ENCODE peak calls at places on chromosomes 6 and 20, in eight cellular contexts. H is SK-N-SH, L is PC-3, R is PC-9, I is HCT116, T is OCI-LY7, F is GM23248, K is hepatocyte. S is an unnamed sample. For H3K9me2, the result is how much of the 10 kb centered on the place peaks cover.

GRCh38 chr6:34110610-34111009 is 35.3 kb downstream of the GRM4 start:
- DNase-seq in H (no peak), I (no peak), F (no peak), L (no peak), K (no peak), T (no peak), R (no peak), S (no peak)

GRCh38 chr6:166542580-166542912 is 43.9 kb downstream of the RAMACL start:
- DNase-seq in T (no peak), K (no peak), I (no peak), R (peak), L (peak), F (no peak), H (no peak), S (peak)

GRCh38 chr6:92495246-92495645 is 924.1 kb downstream of the EPHA7 start:
- DNase-seq in H (no peak), R (no peak), K (no peak), F (no peak), L (no peak), I (no peak), T (no peak), S (no peak)

GRCh38 chr6:21381336-21381963 is 212.1 kb upstream of the SOX4 start:
- DNase-seq in L (peak), F (no peak), K (peak), I (no peak), R (peak), H (no peak), T (no peak), S (no peak)

GRCh38 chr6:39137235-39137634 is 22.2 kb upstream of the SAYSD1 start:
- DNase-seq in T (peak), L (peak), I (no peak), K (peak), R (peak), H (no peak), F (peak), S (peak)

GRCh38 chr6:56334937-56335336 is 87.6 kb upstream of the COL21A1 start:
- DNase-seq in K (no peak), L (peak), T (no peak), I (no peak), H (no peak), F (peak), R (no peak), S (no peak)

GRCh38 chr6:144613859-144614258 is 328.7 kb downstream of the UTRN start:
- DNase-seq in K (no peak), H (no peak), R (no peak), I (peak), F (peak), L (peak), T (no peak), S (no peak)

GRCh38 chr20:2172305-2173175 is 70.9 kb downstream of the STK35 start:
- DNase-seq in T (peak), K (peak), I (peak), L (peak), F (peak), R (peak), H (peak), S (peak)

GRCh38 chr20:49412953-49413352 is 69.5 kb downstream of the KCNB1 start:
- DNase-seq in L (no peak), K (no peak), T (no peak), I (no peak), F (no peak), H (no peak), R (no peak), S (no peak)

GRCh38 chr6:168699631-168700315 is 258.8 kb downstream of the SMOC2 start:
- DNase-seq in F (no peak), K (peak), H (peak), L (no peak), I (no peak), T (no peak), R (no peak), S (no peak)

GRCh38 chr20:48606841-48607543 is 220.8 kb downstream of the PREX1 start:
- DNase-seq in R (no peak), H (no peak), L (no peak), I (no peak), K (no peak), F (no peak), T (no peak), S (no peak)

GRCh38 chr6:154070657-154071056 is 31.6 kb downstream of the OPRM1 start:
- DNase-seq in R (no peak), L (peak), I (no peak), K (no peak), T (no peak), F (no peak), H (no peak), S (no peak)

GRCh38 chr20:58069207-58069606 is 159.2 kb downstream of the ANKRD60 start:
- DNase-seq in H (no peak), R (no peak), K (no peak), T (no peak), L (no peak), F (no peak), I (no peak), S (no peak)

GRCh38 chr6:101516553-101516952 is 123.0 kb downstream of the GRIK2 start:
- DNase-seq in H (no peak), T (no peak), L (no peak), F (no peak), R (no peak), I (no peak), K (no peak), S (no peak)

GRCh38 chr6:13407709-13408695 is 79.4 kb downstream of the GFOD1 start:
- DNase-seq in I (no peak), F (peak), L (peak), H (no peak), R (peak), K (no peak), T (no peak), S (no peak)

GRCh38 chr6:28351087-28351486 is 1.3 kb downstream of the ZKSCAN3 start:
- DNase-seq in K (peak), T (no peak), I (no peak), H (no peak), F (no peak), R (no peak), L (no peak), S (no peak)

GRCh38 chr6:142028527-142028926 is 104.2 kb upstream of the GJE1 start:
- DNase-seq in H (no peak), I (no peak), R (no peak), K (no peak), L (no peak), F (no peak), T (no peak), S (no peak)

GRCh38 chr20:58024241-58024721 is 204.2 kb downstream of the ANKRD60 start:
- DNase-seq in F (no peak), R (no peak), T (no peak), H (no peak), L (no peak), I (no peak), K (no peak), S (no peak)

GRCh38 chr6:159837511-159837910 is 37.4 kb downstream of the PNLDC1 start:
- DNase-seq in R (no peak), L (no peak), T (no peak), I (no peak), F (no peak), H (no peak), K (no peak), S (no peak)

GRCh38 chr6:42735976-42736375 is 9.9 kb downstream of the TBCC start:
- DNase-seq in T (no peak), K (no peak), R (no peak), F (no peak), I (no peak), H (no peak), L (no peak), S (no peak)

GRCh38 chr6:99467509-99468106 is 42.5 kb upstream of the PNISR start:
- DNase-seq in I (no peak), R (no peak), K (peak), T (peak), F (peak), H (peak), L (peak), S (peak)

GRCh38 chr6:126143650-126144260 is 157.4 kb downstream of the TRMT11 start:
- DNase-seq in T (no peak), L (no peak), H (no peak), F (no peak), I (no peak), K (no peak), R (no peak), S (no peak)

GRCh38 chr6:149140137-149140909 is 177.2 kb upstream of the TAB2 start:
- DNase-seq in I (no peak), T (no peak), R (no peak), H (no peak), K (no peak), F (no peak), L (no peak), S (no peak)

GRCh38 chr6:119856136-119856535 is 506.6 kb upstream of the MAN1A1 start:
- DNase-seq in H (no peak), F (no peak), L (peak), R (peak), K (no peak), I (no peak), T (peak), S (no peak)

GRCh38 chr6:133240511-133241087 is 558 bp upstream of the EYA4 start:
- DNase-seq in F (no peak), I (no peak), L (peak), K (peak), R (peak), T (no peak), H (peak), S (peak)

GRCh38 chr20:34881689-34882088 is 5.3 kb downstream of the ACSS2 start:
- DNase-seq in T (no peak), F (no peak), H (no peak), K (no peak), L (no peak), I (no peak), R (no peak), S (no peak)

GRCh38 chr6:46352541-46353267 is 138.5 kb downstream of the RCAN2 start:
- DNase-seq in R (no peak), F (no peak), L (peak), T (no peak), H (no peak), K (no peak), I (no peak), S (peak)

GRCh38 chr20:1935696-1936366 is 40.6 kb downstream of the SIRPA start:
- DNase-seq in I (no peak), L (no peak), K (peak), F (peak), T (no peak), H (peak), R (no peak), S (no peak)

GRCh38 chr6:79188885-79189505 is 45.5 kb downstream of the HMGN3 start:
- DNase-seq in R (no peak), H (no peak), T (no peak), I (no peak), K (no peak), F (peak), L (no peak), S (peak)

GRCh38 chr20:51486197-51487005 is 56.1 kb downstream of the NFATC2 start:
- DNase-seq in F (peak), H (no peak), K (no peak), I (no peak), R (no peak), T (no peak), L (peak), S (no peak)

GRCh38 chr6:142184332-142184731 is 37.3 kb downstream of the VTA1 start:
- DNase-seq in F (no peak), L (peak), R (no peak), T (no peak), K (no peak), H (no peak), I (no peak), S (no peak)

GRCh38 chr6:40962241-40962640 is 76.8 kb downstream of the UNC5CL start:
- DNase-seq in F (peak), K (no peak), R (peak), L (peak), I (peak), T (no peak), H (no peak), S (no peak)

GRCh38 chr20:39897058-39897457 is 792.0 kb downstream of the MAFB start:
- DNase-seq in L (no peak), F (peak), I (no peak), K (no peak), T (no peak), R (no peak), H (no peak), S (no peak)

GRCh38 chr6:41072836-41073202 is at the start of gene NFYA:
- DNase-seq in T (no peak), L (no peak), R (no peak), K (no peak), F (no peak), H (peak), I (no peak), S (peak)

GRCh38 chr20:2261105-2261504 is 34.7 kb upstream of the TGM3 start:
- DNase-seq in F (peak), K (no peak), I (no peak), H (no peak), L (peak), T (no peak), R (no peak), S (no peak)

GRCh38 chr6:89278956-89279355 is 36.1 kb downstream of the GABRR2 start:
- DNase-seq in I (no peak), R (no peak), L (no peak), T (no peak), H (no peak), K (no peak), F (no peak), S (no peak)

GRCh38 chr20:9838378-9839295 is at the start of gene PAK5:
- DNase-seq in F (peak), L (no peak), R (no peak), H (peak), K (peak), I (peak), T (no peak), S (peak)

GRCh38 chr20:23407770-23408467 is 13.4 kb downstream of the NAPB start:
- DNase-seq in H (no peak), K (no peak), T (no peak), R (no peak), F (no peak), L (no peak), I (no peak), S (no peak)

GRCh38 chr20:40603057-40603651 is 85.9 kb downstream of the MAFB start:
- DNase-seq in T (no peak), H (no peak), I (no peak), F (no peak), K (no peak), L (no peak), R (no peak), S (no peak)

GRCh38 chr6:26653007-26653406 is 6.5 kb downstream of the ZNF322 start:
- DNase-seq in F (no peak), T (no peak), R (no peak), K (no peak), I (no peak), L (no peak), H (no peak), S (no peak)
- H3K9me2 ChIP-seq in F (under half), T (under half), R (under half), K (under half), I (under half), L (under half), H (under half), S (under half)

DNA sequence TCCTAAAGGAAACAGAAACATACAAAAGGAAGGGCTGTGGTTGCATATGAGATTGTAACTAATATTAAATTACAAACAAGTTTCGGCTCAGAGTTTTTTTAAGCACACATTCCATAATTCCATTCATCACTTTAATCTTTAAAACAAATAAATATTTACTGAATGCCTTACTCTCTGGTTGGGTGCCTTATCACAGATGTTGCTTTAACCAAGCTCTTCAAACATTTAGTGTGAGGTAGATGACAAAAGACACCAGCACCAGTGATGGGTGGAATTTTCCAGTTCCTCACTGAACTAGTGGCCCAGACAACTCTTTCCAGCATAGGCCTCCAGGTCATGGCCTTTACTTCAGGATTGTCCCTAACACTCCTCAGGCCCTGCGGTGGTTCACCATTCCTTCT is 58.7 kb downstream of the ARHGAP18 start:
- DNase-seq in R (peak), L (no peak), K (no peak), F (no peak), I (no peak), H (no peak), T (no peak), S (no peak)
- H3K9me2 ChIP-seq in R (under half), L (under half), K (under half), F (under half), I (under half), H (under half), T (under half), S (under half)

GRCh38 chr20:4613718-4614620 is 107.7 kb upstream of the PRND start:
- DNase-seq in F (peak), I (peak), K (no peak), H (no peak), T (peak), L (peak), R (peak), S (peak)
- H3K9me2 ChIP-seq in F (under half), I (under half), K (under half), H (under half), T (under half), L (under half), R (under half), S (under half)

DNA sequence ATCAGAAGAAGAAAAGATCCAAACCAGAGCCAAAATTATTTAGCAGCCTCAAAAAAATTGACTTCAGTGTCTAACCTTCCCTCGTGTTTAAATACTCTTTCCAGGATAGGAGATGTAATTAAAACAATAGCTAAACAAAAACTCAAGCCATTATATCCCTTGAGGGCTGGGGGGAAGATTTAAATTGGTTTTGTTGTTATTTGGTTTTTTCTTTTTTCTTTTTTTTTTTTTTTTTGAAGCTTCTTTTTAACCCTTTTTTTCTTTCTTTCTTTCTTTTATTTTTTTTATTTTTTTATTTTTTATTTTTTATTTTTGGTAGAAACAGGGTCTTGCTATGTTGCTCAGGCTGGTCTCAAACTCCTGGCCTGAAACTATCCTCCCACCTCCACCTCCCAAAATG is 269.0 kb downstream of the KHDC1L start:
- DNase-seq in K (no peak), T (no peak), F (no peak), H (no peak), I (no peak), R (no peak), L (no peak), S (no peak)
- H3K9me2 ChIP-seq in K (under half), T (under half), F (under half), H (under half), I (under half), R (under half), L (under half), S (under half)

GRCh38 chr6:135183532-135184440 is 2.7 kb downstream of the MYB start:
- DNase-seq in T (peak), H (peak), I (peak), F (peak), R (peak), K (peak), L (peak), S (peak)
- H3K9me2 ChIP-seq in T (under half), H (under half), I (under half), F (under half), R (under half), K (under half), L (under half), S (under half)

DNA sequence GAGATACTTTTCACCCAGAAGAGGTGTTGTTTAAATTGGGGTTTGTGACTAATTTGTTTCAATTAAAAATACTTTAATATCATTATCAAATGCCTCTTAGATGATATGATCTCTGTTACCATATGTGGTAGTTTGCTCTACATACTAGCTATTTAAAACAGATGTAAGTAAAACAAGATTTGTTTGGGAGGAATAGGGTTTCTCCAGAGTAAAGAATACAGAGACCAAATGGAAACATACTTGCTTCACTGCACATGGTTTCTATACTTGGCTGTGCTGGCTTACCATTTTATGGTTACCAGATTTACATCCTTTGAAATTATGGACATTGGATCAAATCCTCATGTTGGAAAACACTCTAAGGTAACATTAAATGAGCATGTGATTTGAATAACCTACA is 588.3 kb downstream of the CD109 start:
- DNase-seq in T (no peak), H (no peak), I (no peak), R (no peak), L (no peak), K (no peak), F (no peak), S (no peak)
- H3K9me2 ChIP-seq in T (under half), H (under half), I (under half), R (under half), L (under half), K (under half), F (under half), S (under half)

GRCh38 chr20:15375836-15376235 is 1038.4 kb upstream of the FLRT3 start:
- DNase-seq in I (no peak), F (no peak), R (no peak), K (no peak), H (no peak), T (no peak), L (no peak), S (no peak)

GRCh38 chr20:15364781-15365180 is 1027.4 kb upstream of the FLRT3 start:
- DNase-seq in T (no peak), H (no peak), R (no peak), K (no peak), L (no peak), I (no peak), F (peak), S (no peak)

DNA sequence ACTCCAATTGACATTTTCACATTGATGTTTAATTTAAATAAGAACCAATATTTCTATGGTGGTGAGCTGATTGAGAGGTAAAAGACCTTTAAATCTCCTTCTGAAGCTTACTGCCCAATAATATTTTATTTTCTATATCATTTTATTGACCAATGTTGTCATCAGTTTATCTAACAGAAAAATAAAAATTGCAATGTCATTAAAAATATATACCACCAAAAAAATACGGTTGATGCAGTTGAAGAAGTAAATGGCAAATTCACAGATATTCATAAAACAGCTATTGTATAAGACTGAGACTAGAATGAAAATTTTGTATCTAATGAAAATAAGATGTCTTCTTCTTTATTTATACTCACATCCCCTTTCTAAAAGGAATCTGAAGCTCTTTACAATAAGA is 1033.0 kb upstream of the FLRT3 start:
- DNase-seq in T (no peak), I (no peak), H (no peak), F (no peak), L (no peak), K (no peak), R (no peak), S (no peak)
- H3K9me2 ChIP-seq in T (under half), I (under half), H (under half), F (under half), L (under half), K (under half), R (under half), S (under half)

DNA sequence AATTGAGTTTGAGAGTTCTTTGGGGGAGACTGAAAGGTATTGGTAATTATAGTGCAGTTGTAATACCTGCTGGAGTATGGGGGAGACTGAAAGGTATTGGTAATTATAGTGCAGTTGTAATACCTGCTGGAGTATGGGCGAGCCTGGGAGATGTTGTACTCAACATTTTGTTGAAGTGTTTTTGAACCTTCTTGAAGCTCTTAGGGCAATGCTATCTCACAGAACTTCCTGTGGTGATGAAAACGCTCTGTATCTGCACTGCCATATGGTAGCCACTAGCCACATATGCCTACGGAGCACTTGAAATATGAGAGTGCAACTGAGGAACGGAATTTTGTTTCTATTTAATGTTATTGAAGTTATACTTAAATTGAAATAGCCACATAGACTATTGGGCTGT is 95.1 kb upstream of the HDGFL1 start:
- DNase-seq in R (no peak), K (no peak), F (no peak), H (no peak), L (no peak), I (no peak), T (no peak), S (no peak)
- H3K9me2 ChIP-seq in R (under half), K (under half), F (under half), H (under half), L (under half), I (under half), T (under half), S (under half)

S was measured in GM23338.